ENCODE peak calls at places on chromosomes 7 and 10, in nine cellular contexts. F is BJ, G is astrocyte of the cerebellum, M is progenitor cell of endocrine pancreas, T is AG04450, V is Calu3, O is fibroblast of the aortic adventitia, X is MCF 10A, S is fibroblast of lung. B is an unnamed sample.

GRCh38 chr10:36220122-36220521 is 578.0 kb upstream of the FZD8 start:
- DNase-seq in F (no peak), G (no peak), M (no peak), T (no peak), V (no peak), O (no peak), X (no peak), S (no peak), B (no peak)

GRCh38 chr7:55026867-55027490 is 8.2 kb downstream of the EGFR start:
- DNase-seq in F (no peak), G (no peak), M (no peak), T (no peak), V (peak; percentile 42), O (peak; percentile 66), X (peak; percentile 27), S (no peak), B (no peak)

GRCh38 chr10:116014326-116014725 is 258.7 kb downstream of the GFRA1 start:
- DNase-seq in F (no peak), G (no peak), M (no peak), T (no peak), V (no peak), O (no peak), X (no peak), S (no peak), B (no peak)

GRCh38 chr7:134710511-134710853 is 63.8 kb downstream of the BPGM start:
- DNase-seq in F (no peak), G (no peak), M (no peak), T (no peak), V (peak; percentile 6), O (no peak), X (no peak), S (no peak), B (no peak)

GRCh38 chr7:53984776-53985175 is 557.4 kb upstream of the VSTM2A start:
- DNase-seq in F (no peak), G (no peak), M (no peak), T (no peak), V (no peak), O (no peak), X (peak; percentile 6), S (no peak), B (no peak)

GRCh38 chr10:102918817-102919236 is 733 bp downstream of the CNNM2 start:
- DNase-seq in F (no peak), G (no peak), M (no peak), T (no peak), V (peak; percentile 4), O (no peak), X (no peak), S (no peak), B (no peak)

GRCh38 chr10:22386396-22386928 is 41.2 kb downstream of the SPAG6 start:
- DNase-seq in F (no peak), G (no peak), M (no peak), T (no peak), V (no peak), O (no peak), X (no peak), S (no peak), B (no peak)

GRCh38 chr10:92697663-92698511 is 8.1 kb downstream of the HHEX start:
- DNase-seq in F (no peak), G (no peak), M (no peak), T (no peak), V (no peak), O (no peak), X (no peak), S (no peak), B (no peak)

GRCh38 chr7:140512317-140513000 is 33.2 kb upstream of the MKRN1 start:
- DNase-seq in F (no peak), G (no peak), M (no peak), T (no peak), V (peak; percentile 77), O (no peak), X (peak; percentile 82), S (no peak), B (no peak)

GRCh38 chr7:140501941-140502340 is 22.6 kb upstream of the MKRN1 start:
- DNase-seq in F (no peak), G (no peak), M (no peak), T (no peak), V (no peak), O (no peak), X (no peak), S (no peak), B (no peak)

GRCh38 chr7:140509789-140510188 is 30.5 kb upstream of the MKRN1 start:
- DNase-seq in F (no peak), G (no peak), M (no peak), T (no peak), V (peak; percentile 45), O (no peak), X (no peak), S (no peak), B (no peak)

GRCh38 chr7:140506788-140507464 is 27.6 kb upstream of the MKRN1 start:
- DNase-seq in F (peak; percentile 13), G (peak; percentile 40), M (no peak), T (peak; percentile 74), V (no peak), O (peak; percentile 57), X (peak; percentile 30), S (peak; percentile 74), B (no peak)
- TF ChIP-seq CTCF in F (peak; percentile 34), G (peak; percentile 42), M (no peak), T (peak; percentile 47), V (no peak), O (peak; percentile 29), X (no peak), S (peak; percentile 27), B (no peak)

DNA sequence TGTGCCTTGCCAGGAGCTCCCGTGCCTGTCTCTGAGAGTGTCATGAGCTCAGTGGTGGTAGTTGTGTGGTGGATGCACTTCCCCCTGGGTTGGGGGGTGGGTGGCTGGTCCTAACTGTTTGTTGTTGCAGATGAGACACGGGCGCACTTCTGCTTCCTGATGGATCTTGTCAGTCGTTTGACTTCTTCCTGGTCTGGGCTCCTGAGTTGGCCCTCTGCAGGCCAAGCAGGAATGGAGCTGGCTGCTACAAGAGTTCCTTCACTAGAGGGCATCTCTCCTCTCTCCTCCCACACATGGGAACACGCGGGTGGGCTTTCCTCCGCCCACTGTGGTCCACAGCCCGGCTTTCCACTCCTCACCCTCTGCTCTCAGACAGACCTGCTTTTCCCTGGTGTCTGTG is 82.0 kb downstream of the BMS1 start:
- DNase-seq in F (no peak), G (no peak), M (no peak), T (no peak), V (peak; percentile 27), O (peak; percentile 2), X (peak; percentile 1), S (peak; percentile 7), B (no peak)
- TF ChIP-seq CTCF in F (peak; percentile 55), G (peak; percentile 36), M (peak; percentile 32), T (peak; percentile 39), V (no peak), O (peak; percentile 34), X (no peak), S (peak; percentile 32), B (peak; percentile 53)

GRCh38 chr7:23471090-23471859 is 984 bp upstream of the IGF2BP3 start:
- DNase-seq in F (no peak), G (no peak), M (peak; percentile 81), T (no peak), V (peak; percentile 97), O (peak; percentile 35), X (peak; percentile 67), S (peak; percentile 83), B (peak; percentile 89)

GRCh38 chr7:23469150-23469960 is 936 bp downstream of the IGF2BP3 start:
- DNase-seq in F (no peak), G (no peak), M (peak; percentile 33), T (no peak), V (peak; percentile 50), O (peak; percentile 14), X (peak; percentile 9), S (no peak), B (peak; percentile 72)

GRCh38 chr7:23468721-23469149 is 1.6 kb downstream of the IGF2BP3 start:
- DNase-seq in F (no peak), G (no peak), M (no peak), T (no peak), V (peak; percentile 42), O (peak; percentile 18), X (peak; percentile 8), S (no peak), B (peak; percentile 73)

GRCh38 chr7:23470290-23471089 is at the start of gene IGF2BP3:
- DNase-seq in F (no peak), G (peak; percentile 86), M (peak; percentile 60), T (peak; percentile 89), V (peak; percentile 97), O (peak; percentile 95), X (peak; percentile 98), S (peak; percentile 98), B (peak; percentile 89)

DNA sequence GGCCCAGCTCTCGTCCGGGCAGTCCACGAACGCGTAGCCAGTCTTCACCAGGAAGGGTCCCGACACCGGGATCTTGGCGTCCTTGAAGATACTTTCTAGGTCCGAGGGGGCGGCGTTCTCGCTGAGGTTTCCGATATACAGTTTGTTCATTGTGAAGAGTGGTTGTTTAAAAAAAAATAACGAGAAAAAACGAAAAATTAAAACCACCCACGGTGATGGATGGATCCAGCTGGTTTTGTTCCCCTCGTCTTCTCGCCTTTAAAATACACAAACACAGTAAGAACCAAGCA is 385 bp downstream of the IGF2BP3 start:
- DNase-seq in F (no peak), G (no peak), M (no peak), T (no peak), V (no peak), O (peak; percentile 27), X (no peak), S (no peak), B (no peak)
- TF ChIP-seq CTCF in F (no peak), G (no peak), M (no peak), T (no peak), V (no peak), O (no peak), X (no peak), S (no peak), B (no peak)

GRCh38 chr7:112224186-112224585 is 17.7 kb downstream of the ZNF277 start:
- DNase-seq in F (no peak), G (no peak), M (no peak), T (no peak), V (no peak), O (no peak), X (no peak), S (no peak), B (no peak)

GRCh38 chr7:112225006-112225405 is 18.5 kb downstream of the ZNF277 start:
- DNase-seq in F (no peak), G (peak; percentile 48), M (no peak), T (no peak), V (no peak), O (peak; percentile 34), X (no peak), S (no peak), B (no peak)

GRCh38 chr7:112223310-112223709 is 16.8 kb downstream of the ZNF277 start:
- DNase-seq in F (no peak), G (no peak), M (no peak), T (no peak), V (no peak), O (no peak), X (no peak), S (no peak), B (no peak)

GRCh38 chr7:112228632-112229031 is 22.1 kb downstream of the ZNF277 start:
- DNase-seq in F (no peak), G (no peak), M (no peak), T (no peak), V (no peak), O (no peak), X (no peak), S (no peak), B (no peak)

DNA sequence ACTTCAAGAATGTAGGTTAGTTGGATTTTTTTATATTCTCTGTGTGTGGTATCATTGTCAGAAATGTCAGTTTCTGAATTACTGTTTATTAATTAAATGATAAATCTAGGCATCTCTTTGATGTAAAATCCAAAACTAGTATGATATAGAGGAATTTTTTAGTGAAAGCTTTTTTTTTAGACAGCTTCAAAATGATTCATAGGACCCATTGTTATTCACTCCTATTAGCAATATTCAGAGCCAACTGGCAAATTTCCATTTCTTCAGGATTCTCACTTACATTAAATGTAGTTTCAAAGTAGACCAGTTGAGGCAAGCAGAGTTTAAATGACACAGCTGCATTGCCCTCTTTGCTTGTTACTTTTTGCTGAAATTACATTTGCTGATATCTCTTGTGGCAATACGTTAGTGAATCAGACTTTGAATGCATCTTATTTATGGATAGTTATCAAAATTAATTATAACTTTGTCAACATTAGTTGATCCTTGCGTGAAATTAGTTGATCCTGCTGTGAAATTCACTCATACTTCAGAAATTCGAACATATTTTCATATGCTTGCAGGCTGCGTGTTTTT is 20.3 kb downstream of the ZNF277 start:
- DNase-seq in F (no peak), G (no peak), M (no peak), T (no peak), V (no peak), O (peak; percentile 76), X (peak; percentile 52), S (no peak), B (no peak)
- TF ChIP-seq CTCF in F (no peak), G (no peak), M (no peak), T (no peak), V (no peak), O (no peak), X (no peak), S (no peak), B (no peak)